ENCODE peak calls at places on chromosomes 16 and 17, in six cellular contexts. One of them, this sample, is unnamed.

GRCh38 chr16:66161942-66162341 is 204.5 kb upstream of the CDH5 start:
- DNase-seq in H9: no peak
- DNase-seq in mesenchymal stem cell: no peak
- DNase-seq in H1: no peak
- DNase-seq in IMR-90: no peak
- DNase-seq in trophoblast cell: no peak
- DNase-seq in this sample: no peak

GRCh38 chr16:4601317-4602186 is 13.1 kb downstream of the UBALD1 start:
- DNase-seq in H1: no peak
- DNase-seq in trophoblast cell: no peak
- DNase-seq in IMR-90: peak
- DNase-seq in H9: no peak
- DNase-seq in mesenchymal stem cell: no peak
- DNase-seq in this sample: no peak

GRCh38 chr16:57637020-57637419 is 8.6 kb downstream of the ADGRG1 start:
- DNase-seq in trophoblast cell: no peak
- DNase-seq in mesenchymal stem cell: no peak
- DNase-seq in H9: no peak
- DNase-seq in H1: no peak
- DNase-seq in IMR-90: no peak
- DNase-seq in this sample: no peak

GRCh38 chr16:50546125-50546524 is 2.1 kb upstream of the NKD1 start:
- DNase-seq in H1: no peak
- DNase-seq in trophoblast cell: no peak
- DNase-seq in H9: no peak
- DNase-seq in IMR-90: no peak
- DNase-seq in mesenchymal stem cell: no peak
- DNase-seq in this sample: no peak

GRCh38 chr16:63663155-63663554 is 1458.7 kb downstream of the CDH11 start:
- DNase-seq in IMR-90: no peak
- DNase-seq in trophoblast cell: no peak
- DNase-seq in H1: no peak
- DNase-seq in mesenchymal stem cell: no peak
- DNase-seq in H9: no peak
- DNase-seq in this sample: no peak

GRCh38 chr17:10482252-10482651 is 12.9 kb upstream of the MYH4 start:
- DNase-seq in H9: no peak
- DNase-seq in H1: no peak
- DNase-seq in trophoblast cell: no peak
- DNase-seq in IMR-90: no peak
- DNase-seq in mesenchymal stem cell: no peak
- DNase-seq in this sample: no peak

GRCh38 chr16:22813946-22814325 is at the start of gene HS3ST2:
- DNase-seq in trophoblast cell: peak
- DNase-seq in IMR-90: no peak
- DNase-seq in H1: peak
- DNase-seq in H9: peak
- DNase-seq in mesenchymal stem cell: peak
- DNase-seq in this sample: peak

GRCh38 chr16:88760424-88761142 is 24.4 kb downstream of the PIEZO1 start:
- DNase-seq in IMR-90: no peak
- DNase-seq in mesenchymal stem cell: no peak
- DNase-seq in H9: no peak
- DNase-seq in H1: no peak
- DNase-seq in trophoblast cell: peak
- DNase-seq in this sample: no peak

GRCh38 chr16:15573274-15573895 is 69.6 kb downstream of the MARF1 start:
- DNase-seq in mesenchymal stem cell: no peak
- DNase-seq in IMR-90: no peak
- DNase-seq in H1: no peak
- DNase-seq in trophoblast cell: no peak
- DNase-seq in H9: no peak
- DNase-seq in this sample: no peak

GRCh38 chr16:83720213-83720612 is 87.6 kb upstream of the HSBP1 start:
- DNase-seq in H9: no peak
- DNase-seq in IMR-90: no peak
- DNase-seq in mesenchymal stem cell: no peak
- DNase-seq in H1: no peak
- DNase-seq in trophoblast cell: no peak
- DNase-seq in this sample: no peak

GRCh38 chr17:15398736-15399331 is 57.4 kb upstream of the TEKT3 start:
- DNase-seq in mesenchymal stem cell: peak
- DNase-seq in trophoblast cell: no peak
- DNase-seq in H9: peak
- DNase-seq in H1: no peak
- DNase-seq in IMR-90: peak
- DNase-seq in this sample: no peak

GRCh38 chr16:20853981-20854620 is 46.1 kb downstream of the DCUN1D3 start:
- DNase-seq in mesenchymal stem cell: no peak
- DNase-seq in trophoblast cell: no peak
- DNase-seq in IMR-90: no peak
- DNase-seq in H1: no peak
- DNase-seq in H9: no peak
- DNase-seq in this sample: no peak

GRCh38 chr16:11073407-11073806 is 129.0 kb downstream of the CLEC16A start:
- DNase-seq in trophoblast cell: no peak
- DNase-seq in IMR-90: no peak
- DNase-seq in H9: no peak
- DNase-seq in H1: no peak
- DNase-seq in mesenchymal stem cell: no peak
- DNase-seq in this sample: no peak

GRCh38 chr16:11075163-11075562 is 130.8 kb downstream of the CLEC16A start:
- DNase-seq in H9: no peak
- DNase-seq in mesenchymal stem cell: no peak
- DNase-seq in IMR-90: no peak
- DNase-seq in trophoblast cell: no peak
- DNase-seq in H1: no peak
- DNase-seq in this sample: no peak

GRCh38 chr16:11079657-11080187 is 135.4 kb downstream of the CLEC16A start:
- DNase-seq in IMR-90: peak
- DNase-seq in trophoblast cell: peak
- DNase-seq in H1: no peak
- DNase-seq in H9: no peak
- DNase-seq in mesenchymal stem cell: peak
- DNase-seq in this sample: no peak

GRCh38 chr16:11078812-11079459 is 134.6 kb downstream of the CLEC16A start:
- DNase-seq in H9: no peak
- DNase-seq in H1: no peak
- DNase-seq in mesenchymal stem cell: peak
- DNase-seq in IMR-90: peak
- DNase-seq in trophoblast cell: no peak
- DNase-seq in this sample: no peak

GRCh38 chr16:11076259-11077018 is 132.1 kb downstream of the CLEC16A start:
- DNase-seq in mesenchymal stem cell: no peak
- DNase-seq in trophoblast cell: no peak
- DNase-seq in H9: no peak
- DNase-seq in H1: no peak
- DNase-seq in IMR-90: peak
- DNase-seq in this sample: no peak
- H4K91ac ChIP-seq in mesenchymal stem cell: peak
- H4K91ac ChIP-seq in trophoblast cell: peak
- H4K91ac ChIP-seq in H9: no peak
- H4K91ac ChIP-seq in H1: no peak
- H4K91ac ChIP-seq in IMR-90: peak
- H4K91ac ChIP-seq in this sample: no peak

DNA sequence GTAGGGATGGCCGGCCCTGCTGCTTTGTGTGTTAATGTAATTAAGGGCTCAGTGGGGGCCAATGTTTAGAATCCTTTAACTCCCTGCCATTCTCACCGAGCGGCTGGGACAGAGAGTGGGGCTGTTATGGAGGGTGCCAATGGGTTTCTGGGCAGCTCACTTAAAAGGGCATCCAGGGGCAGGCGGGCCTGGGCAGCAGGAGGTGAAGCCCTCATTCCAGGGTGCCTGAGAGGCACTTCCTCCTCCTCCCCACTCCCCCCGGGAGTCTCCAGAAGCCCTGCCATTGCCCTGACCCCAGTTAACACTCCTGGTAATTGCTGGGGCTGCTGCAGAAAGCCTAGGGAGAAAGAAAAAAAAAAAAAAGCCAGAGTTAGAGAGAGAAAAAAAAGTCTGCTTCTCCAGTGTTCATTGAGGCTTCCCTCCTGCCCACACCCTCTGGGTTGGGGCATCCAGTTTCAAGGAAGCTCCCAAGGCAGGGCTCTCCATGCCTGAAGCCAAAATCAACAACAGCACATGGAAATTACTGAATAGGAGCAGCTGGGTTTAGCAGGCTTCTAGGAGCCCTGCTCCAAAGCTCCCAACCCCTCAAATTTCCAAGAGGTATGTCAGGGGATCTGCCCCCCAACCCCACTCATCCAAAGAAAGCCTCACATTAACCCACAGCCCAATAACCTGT is 28.0 kb downstream of the CUEDC1 start:
- DNase-seq in mesenchymal stem cell: no peak
- DNase-seq in H1: no peak
- DNase-seq in H9: no peak
- DNase-seq in trophoblast cell: no peak
- DNase-seq in IMR-90: peak
- DNase-seq in this sample: peak
- H3K18ac ChIP-seq in mesenchymal stem cell: peak
- H3K18ac ChIP-seq in H1: no peak
- H3K18ac ChIP-seq in H9: no peak
- H3K18ac ChIP-seq in trophoblast cell: no peak
- H3K18ac ChIP-seq in IMR-90: no peak
- H3K18ac ChIP-seq in this sample: no peak

GRCh38 chr17:80267391-80267790 is 6.7 kb downstream of the RNF213 start:
- DNase-seq in H1: no peak
- DNase-seq in mesenchymal stem cell: no peak
- DNase-seq in trophoblast cell: no peak
- DNase-seq in IMR-90: peak
- DNase-seq in H9: no peak
- DNase-seq in this sample: no peak
- H4K91ac ChIP-seq in H1: no peak
- H4K91ac ChIP-seq in mesenchymal stem cell: no peak
- H4K91ac ChIP-seq in trophoblast cell: no peak
- H4K91ac ChIP-seq in IMR-90: no peak
- H4K91ac ChIP-seq in H9: no peak
- H4K91ac ChIP-seq in this sample: no peak

GRCh38 chr17:38872671-38873385 is 3.0 kb downstream of the LASP1 start:
- DNase-seq in H9: no peak
- DNase-seq in H1: no peak
- DNase-seq in mesenchymal stem cell: no peak
- DNase-seq in trophoblast cell: no peak
- DNase-seq in IMR-90: no peak
- DNase-seq in this sample: no peak

GRCh38 chr17:38870259-38871165 is 654 bp downstream of the LASP1 start:
- DNase-seq in H1: no peak
- DNase-seq in trophoblast cell: peak
- DNase-seq in H9: peak
- DNase-seq in mesenchymal stem cell: peak
- DNase-seq in IMR-90: peak
- DNase-seq in this sample: no peak

GRCh38 chr17:38869647-38870258 is at the start of gene LASP1:
- DNase-seq in H1: peak
- DNase-seq in IMR-90: peak
- DNase-seq in trophoblast cell: peak
- DNase-seq in mesenchymal stem cell: peak
- DNase-seq in H9: no peak
- DNase-seq in this sample: peak

GRCh38 chr17:38871992-38872605 is 2.2 kb downstream of the LASP1 start:
- DNase-seq in H1: no peak
- DNase-seq in H9: no peak
- DNase-seq in mesenchymal stem cell: no peak
- DNase-seq in trophoblast cell: no peak
- DNase-seq in IMR-90: no peak
- DNase-seq in this sample: no peak

GRCh38 chr17:38871247-38871991 is 1.6 kb downstream of the LASP1 start:
- DNase-seq in H1: no peak
- DNase-seq in trophoblast cell: peak
- DNase-seq in IMR-90: peak
- DNase-seq in H9: peak
- DNase-seq in mesenchymal stem cell: peak
- DNase-seq in this sample: no peak
- H3K18ac ChIP-seq in H1: peak
- H3K18ac ChIP-seq in trophoblast cell: peak
- H3K18ac ChIP-seq in IMR-90: peak
- H3K18ac ChIP-seq in H9: peak
- H3K18ac ChIP-seq in mesenchymal stem cell: peak
- H3K18ac ChIP-seq in this sample: no peak

GRCh38 chr16:49474741-49475140 is 101.1 kb downstream of the C16orf78 start:
- DNase-seq in trophoblast cell: no peak
- DNase-seq in H1: no peak
- DNase-seq in IMR-90: no peak
- DNase-seq in mesenchymal stem cell: no peak
- DNase-seq in H9: no peak
- DNase-seq in this sample: no peak
- H4K91ac ChIP-seq in trophoblast cell: no peak
- H4K91ac ChIP-seq in H1: no peak
- H4K91ac ChIP-seq in IMR-90: no peak
- H4K91ac ChIP-seq in mesenchymal stem cell: peak
- H4K91ac ChIP-seq in H9: no peak
- H4K91ac ChIP-seq in this sample: peak

GRCh38 chr17:37711113-37711512 is 33.7 kb downstream of the HNF1B start:
- DNase-seq in H1: no peak
- DNase-seq in IMR-90: no peak
- DNase-seq in trophoblast cell: no peak
- DNase-seq in mesenchymal stem cell: no peak
- DNase-seq in H9: no peak
- DNase-seq in this sample: no peak
- H3K18ac ChIP-seq in H1: peak
- H3K18ac ChIP-seq in IMR-90: no peak
- H3K18ac ChIP-seq in trophoblast cell: no peak
- H3K18ac ChIP-seq in mesenchymal stem cell: no peak
- H3K18ac ChIP-seq in H9: peak
- H3K18ac ChIP-seq in this sample: no peak

GRCh38 chr17:83149761-83150251 is 70.4 kb downstream of the METRNL start:
- DNase-seq in H9: peak
- DNase-seq in trophoblast cell: no peak
- DNase-seq in mesenchymal stem cell: no peak
- DNase-seq in H1: no peak
- DNase-seq in IMR-90: peak
- DNase-seq in this sample: no peak
- H4K91ac ChIP-seq in H9: no peak
- H4K91ac ChIP-seq in trophoblast cell: no peak
- H4K91ac ChIP-seq in mesenchymal stem cell: no peak
- H4K91ac ChIP-seq in H1: no peak
- H4K91ac ChIP-seq in IMR-90: no peak
- H4K91ac ChIP-seq in this sample: no peak

GRCh38 chr17:967122-967521 is 12.5 kb downstream of the NXN start:
- DNase-seq in trophoblast cell: no peak
- DNase-seq in IMR-90: no peak
- DNase-seq in mesenchymal stem cell: no peak
- DNase-seq in H1: no peak
- DNase-seq in H9: no peak
- DNase-seq in this sample: no peak

GRCh38 chr17:964881-965280 is 14.7 kb downstream of the NXN start:
- DNase-seq in trophoblast cell: no peak
- DNase-seq in mesenchymal stem cell: no peak
- DNase-seq in IMR-90: no peak
- DNase-seq in H9: no peak
- DNase-seq in H1: no peak
- DNase-seq in this sample: no peak

GRCh38 chr17:962166-962565 is 17.4 kb downstream of the NXN start:
- DNase-seq in H9: no peak
- DNase-seq in H1: no peak
- DNase-seq in trophoblast cell: no peak
- DNase-seq in mesenchymal stem cell: no peak
- DNase-seq in IMR-90: no peak
- DNase-seq in this sample: no peak

GRCh38 chr17:962650-963049 is 16.9 kb downstream of the NXN start:
- DNase-seq in mesenchymal stem cell: peak
- DNase-seq in IMR-90: no peak
- DNase-seq in H1: no peak
- DNase-seq in trophoblast cell: no peak
- DNase-seq in H9: peak
- DNase-seq in this sample: no peak

GRCh38 chr17:965311-965989 is 14.1 kb downstream of the NXN start:
- DNase-seq in H9: no peak
- DNase-seq in mesenchymal stem cell: peak
- DNase-seq in trophoblast cell: no peak
- DNase-seq in IMR-90: peak
- DNase-seq in H1: no peak
- DNase-seq in this sample: no peak
- H3K18ac ChIP-seq in H9: no peak
- H3K18ac ChIP-seq in mesenchymal stem cell: peak
- H3K18ac ChIP-seq in trophoblast cell: no peak
- H3K18ac ChIP-seq in IMR-90: peak
- H3K18ac ChIP-seq in H1: peak
- H3K18ac ChIP-seq in this sample: no peak